ENCODE peak calls at places on chromosome 1, in six cellular contexts. O is left ventricle myocardium inferior, K is keratinocyte, T is IMR-90, X is stomach, C is psoas muscle. L is an unnamed sample.

GRCh38 chr1:10948463-10948775 is 64.0 kb upstream of the TARDBP start:
- DNase-seq in O (no peak), K (no peak), T (no peak), X (no peak), C (no peak), L (no peak)

GRCh38 chr1:54766726-54767125 is 2.4 kb upstream of the PARS2 start:
- DNase-seq in O (no peak), K (no peak), T (no peak), X (no peak), C (no peak), L (no peak)

GRCh38 chr1:162040657-162041056 is 17.0 kb upstream of the OLFML2B start:
- DNase-seq in O (no peak), K (no peak), T (peak), X (no peak), C (no peak), L (no peak)

GRCh38 chr1:243420968-243421675 is 165.3 kb downstream of the SDCCAG8 start:
- DNase-seq in O (no peak), K (no peak), T (no peak), X (no peak), C (no peak), L (peak)

GRCh38 chr1:218521414-218522169 is 176.5 kb downstream of the TGFB2 start:
- DNase-seq in O (no peak), K (no peak), T (peak), X (peak), C (no peak), L (no peak)

GRCh38 chr1:156618853-156619581 is at the start of gene HAPLN2:
- DNase-seq in O (no peak), K (no peak), T (no peak), X (no peak), C (no peak), L (no peak)

GRCh38 chr1:112196731-112197130 is 199.3 kb upstream of the CTTNBP2NL start:
- DNase-seq in O (no peak), K (no peak), T (no peak), X (no peak), C (no peak), L (no peak)

GRCh38 chr1:213982814-213983588 is 4.8 kb upstream of the PROX1 start:
- DNase-seq in O (peak), K (no peak), T (no peak), X (no peak), C (peak), L (no peak)

GRCh38 chr1:184820956-184821355 is 66.3 kb upstream of the EDEM3 start:
- DNase-seq in O (no peak), K (no peak), T (peak), X (no peak), C (no peak), L (no peak)

GRCh38 chr1:242523282-242523967 is 1.1 kb downstream of the PLD5 start:
- DNase-seq in O (no peak), K (no peak), T (no peak), X (no peak), C (no peak), L (no peak)

GRCh38 chr1:161956097-161956496 is 67.6 kb downstream of the OLFML2B start:
- DNase-seq in O (no peak), K (no peak), T (peak), X (no peak), C (no peak), L (no peak)

GRCh38 chr1:9891207-9891606 is 18.9 kb downstream of the CTNNBIP1 start:
- DNase-seq in O (no peak), K (no peak), T (peak), X (no peak), C (peak), L (no peak)

GRCh38 chr1:204420039-204421004 is 8.7 kb upstream of the PPP1R15B start:
- DNase-seq in O (no peak), K (no peak), T (peak), X (no peak), C (no peak), L (no peak)

GRCh38 chr1:218392717-218393116 is 47.6 kb downstream of the TGFB2 start:
- DNase-seq in O (no peak), K (no peak), T (no peak), X (no peak), C (no peak), L (no peak)

GRCh38 chr1:17419626-17420328 is 19.7 kb downstream of the RCC2 start:
- DNase-seq in O (peak), K (no peak), T (peak), X (peak), C (peak), L (no peak)

GRCh38 chr1:181391297-181391905 is 91.9 kb upstream of the CACNA1E start:
- DNase-seq in O (no peak), K (no peak), T (no peak), X (no peak), C (no peak), L (no peak)

DNA sequence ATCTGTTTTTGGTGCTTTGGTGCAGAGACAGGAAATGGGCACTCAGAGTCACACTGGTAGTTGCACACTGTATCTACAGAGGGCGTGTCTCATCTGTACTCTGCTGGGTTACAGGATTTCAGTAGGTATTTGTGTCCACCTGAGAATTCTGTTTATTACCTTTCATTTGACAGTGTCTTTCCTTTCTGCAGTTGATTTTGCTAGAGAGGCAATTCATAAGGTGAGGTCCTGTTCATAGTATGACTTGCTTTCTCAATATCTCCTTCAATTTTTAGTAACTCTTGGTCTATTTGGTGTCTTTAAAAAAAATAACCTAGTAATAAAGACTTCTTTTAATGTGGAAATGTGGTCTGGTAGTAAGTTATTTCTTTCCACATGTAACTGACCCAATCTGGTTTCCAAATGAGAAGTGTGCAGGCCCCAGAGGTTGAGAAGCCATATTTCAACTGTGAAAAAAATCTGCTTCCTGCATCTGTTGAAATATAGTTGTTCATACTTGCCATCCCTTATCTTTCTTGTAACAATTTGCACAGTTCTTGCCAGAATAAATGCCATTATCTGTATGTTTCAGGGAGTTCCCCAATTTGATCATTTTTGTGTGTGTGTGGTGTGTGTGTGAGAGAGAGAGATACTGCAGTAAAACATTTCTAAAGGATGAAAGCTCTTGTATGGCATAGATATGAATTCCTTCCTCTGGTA is 78.5 kb upstream of the DNAJC6 start:
- DNase-seq in O (no peak), K (no peak), T (no peak), X (no peak), C (no peak), L (no peak)
- H3K27ac ChIP-seq in O (no peak), K (no peak), T (no peak), X (no peak), C (no peak), L (no peak)

GRCh38 chr1:94633051-94633450 is 91.5 kb upstream of the F3 start:
- DNase-seq in O (no peak), K (no peak), T (peak), X (no peak), C (no peak), L (no peak)

GRCh38 chr1:94640125-94640524 is 98.6 kb upstream of the F3 start:
- DNase-seq in O (no peak), K (no peak), T (no peak), X (no peak), C (no peak), L (no peak)

GRCh38 chr1:94636625-94637024 is 95.1 kb upstream of the F3 start:
- DNase-seq in O (no peak), K (no peak), T (peak), X (no peak), C (no peak), L (no peak)

GRCh38 chr1:94637096-94637495 is 95.5 kb upstream of the F3 start:
- DNase-seq in O (no peak), K (no peak), T (no peak), X (no peak), C (no peak), L (no peak)

DNA sequence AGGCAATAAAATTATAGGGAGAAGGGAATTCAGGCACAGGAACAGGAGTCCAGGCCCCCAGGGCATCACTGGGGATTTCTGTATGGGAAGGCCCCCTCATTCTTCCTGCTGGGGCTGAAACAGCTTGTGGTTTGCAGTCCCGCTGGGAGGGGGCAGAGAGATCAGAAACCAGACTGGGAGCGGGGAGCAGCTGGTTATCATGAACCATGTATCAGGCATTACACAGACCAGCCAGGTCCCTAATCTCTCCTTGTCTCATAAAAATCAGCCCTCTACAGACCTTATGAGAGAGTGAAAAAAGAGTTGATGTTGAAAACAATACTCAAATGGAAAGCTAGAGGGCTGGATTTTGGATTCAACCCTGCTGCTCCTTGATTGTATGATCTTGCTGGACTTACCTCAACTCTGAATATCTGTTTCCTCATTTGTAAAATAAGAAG is 93.4 kb upstream of the F3 start:
- DNase-seq in O (no peak), K (no peak), T (no peak), X (no peak), C (no peak), L (no peak)
- TF ChIP-seq CTCF in O (no peak), K (peak), T (no peak), X (no peak), C (peak), L (no peak)

DNA sequence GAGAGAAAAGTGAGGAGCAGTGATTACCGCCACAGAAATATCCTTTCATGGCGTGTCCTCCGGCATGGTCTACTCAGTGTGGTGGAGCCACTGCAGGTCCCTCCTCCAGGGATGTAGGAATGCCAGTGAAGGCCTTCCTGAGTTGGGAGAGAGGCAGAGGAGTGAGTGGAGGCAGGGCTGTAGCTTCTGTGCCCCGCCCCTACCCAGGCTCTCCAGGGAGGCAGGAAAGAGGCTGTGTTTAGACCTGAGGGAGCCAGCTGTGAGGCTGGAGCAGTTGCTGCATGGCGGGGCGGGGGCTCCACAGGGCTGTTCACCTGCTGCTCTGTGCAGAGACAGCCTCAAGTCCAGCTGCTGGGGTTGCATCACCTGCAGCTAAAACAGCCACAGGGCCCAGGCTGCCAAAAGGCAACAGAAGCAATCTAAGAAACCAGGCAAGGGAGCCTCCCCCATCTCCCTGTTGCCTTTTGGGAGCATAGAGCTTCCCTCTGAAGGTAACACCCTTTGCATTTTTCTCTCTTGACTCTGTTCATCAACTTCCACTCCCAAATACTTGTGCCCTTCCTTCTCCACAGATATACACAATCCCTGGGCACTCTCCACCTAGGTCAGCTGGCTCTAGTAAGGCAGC is 801 bp upstream of the ANXA9 start:
- DNase-seq in O (no peak), K (no peak), T (no peak), X (peak), C (no peak), L (no peak)
- H3K4me3 ChIP-seq in O (no peak), K (no peak), T (no peak), X (no peak), C (no peak), L (no peak)

GRCh38 chr1:58884706-58885661 is 101.1 kb upstream of the JUN start:
- DNase-seq in O (peak), K (no peak), T (no peak), X (peak), C (peak), L (no peak)
- H3K27ac ChIP-seq in O (peak), K (no peak), T (no peak), X (peak), C (peak), L (peak)

GRCh38 chr1:201089621-201090020 is 22.6 kb downstream of the CACNA1S start:
- DNase-seq in O (no peak), K (no peak), T (no peak), X (no peak), C (peak), L (no peak)

GRCh38 chr1:201088395-201088794 is 23.8 kb downstream of the CACNA1S start:
- DNase-seq in O (no peak), K (no peak), T (no peak), X (no peak), C (no peak), L (no peak)

GRCh38 chr1:201084171-201084766 is 28.0 kb downstream of the CACNA1S start:
- DNase-seq in O (no peak), K (no peak), T (no peak), X (no peak), C (peak), L (no peak)

GRCh38 chr1:201088901-201089525 is 23.2 kb downstream of the CACNA1S start:
- DNase-seq in O (no peak), K (peak), T (no peak), X (no peak), C (no peak), L (no peak)

DNA sequence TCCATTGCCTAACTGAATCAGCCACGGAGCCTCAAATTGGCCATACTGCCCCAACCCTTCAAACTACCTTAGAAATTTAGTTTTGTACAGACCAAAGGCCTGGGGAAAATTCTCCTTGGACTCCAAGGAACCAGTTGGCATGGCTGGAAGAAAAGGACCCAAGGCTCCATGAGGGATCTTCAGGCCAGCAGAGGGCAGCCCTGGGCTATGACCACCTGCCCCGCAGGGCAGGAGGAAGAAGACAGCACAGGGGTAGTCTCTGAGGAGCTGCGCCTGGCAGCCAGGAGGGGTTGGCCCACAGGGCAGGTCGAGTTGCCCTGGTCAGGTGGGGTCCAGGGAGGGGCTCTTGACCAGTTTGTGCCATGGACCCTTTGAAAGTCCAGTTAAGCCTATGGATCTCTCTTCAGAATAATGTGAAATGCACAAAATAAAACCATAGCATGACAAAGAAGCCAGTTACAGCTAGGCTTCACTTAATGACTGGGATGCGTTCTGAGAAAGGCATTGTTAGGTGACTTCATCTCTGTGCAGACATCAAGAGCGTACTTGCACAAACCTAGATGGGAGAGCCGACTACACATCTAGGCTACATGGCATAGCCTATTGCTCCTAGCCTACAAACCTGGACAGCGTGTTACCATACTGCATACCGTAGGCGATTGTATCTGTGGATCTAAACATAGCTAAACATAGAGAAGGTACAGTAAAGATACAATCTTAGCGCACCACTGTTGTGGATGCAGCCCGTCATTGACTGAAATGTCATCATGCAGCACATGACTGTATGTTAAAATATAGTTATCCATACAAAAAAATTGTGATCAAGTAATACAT is 26.1 kb downstream of the CACNA1S start:
- DNase-seq in O (peak), K (no peak), T (peak), X (peak), C (peak), L (peak)
- TF ChIP-seq CTCF in O (peak), K (peak), T (peak), X (peak), C (peak), L (peak)

GRCh38 chr1:171185064-171185463 is at the start of gene FMO2:
- DNase-seq in O (no peak), K (no peak), T (no peak), X (no peak), C (no peak), L (no peak)

GRCh38 chr1:171191992-171192391 is 6.9 kb downstream of the FMO2 start:
- DNase-seq in O (no peak), K (no peak), T (no peak), X (no peak), C (no peak), L (no peak)

DNA sequence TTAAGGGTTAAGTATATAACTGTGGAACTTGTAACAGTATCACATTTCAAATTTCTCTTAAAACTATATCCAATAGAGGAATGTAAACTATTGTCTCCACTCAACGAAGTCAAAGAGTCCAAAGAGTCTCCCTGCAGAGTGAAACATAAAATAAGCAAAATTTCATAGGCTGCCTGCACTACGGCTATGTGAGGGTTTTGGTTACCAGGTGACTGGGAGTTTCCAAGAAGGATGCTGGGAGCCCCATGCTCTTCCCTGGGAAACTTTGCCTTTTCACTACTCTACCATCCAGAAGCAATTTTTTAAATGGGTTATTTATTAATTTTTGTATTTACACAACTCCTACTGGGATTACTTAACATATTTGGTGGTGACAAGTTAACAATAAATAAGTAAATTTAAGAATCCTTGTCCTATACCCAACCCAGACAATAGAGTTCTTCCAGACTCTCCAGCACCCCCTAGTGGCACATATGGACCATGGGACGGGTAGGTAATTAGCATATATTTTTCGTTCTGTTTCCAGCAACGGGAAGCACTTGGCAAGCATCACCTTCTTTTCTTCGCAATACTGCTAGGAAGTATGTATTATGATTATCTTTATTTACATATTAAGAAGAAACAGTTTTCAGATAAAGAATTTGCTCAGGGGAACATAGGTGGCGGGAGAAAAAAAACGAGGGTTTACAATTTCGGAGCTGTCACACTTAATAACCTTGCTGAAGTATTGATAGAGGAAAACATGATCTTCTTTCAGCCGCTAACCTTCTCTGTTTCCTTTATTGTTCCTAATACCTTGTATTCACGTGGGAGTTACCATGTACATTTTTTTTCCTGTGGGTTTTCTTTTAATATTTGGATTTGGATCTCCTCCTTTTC is 3.5 kb downstream of the FMO2 start:
- DNase-seq in O (peak), K (peak), T (peak), X (peak), C (peak), L (no peak)
- H3K4me3 ChIP-seq in O (peak), K (no peak), T (no peak), X (peak), C (peak), L (no peak)

L was measured in dorsolateral prefrontal cortex.